ENCODE peak calls at places on chromosomes 4 and X, in ten cellular contexts. G is left lung, Y is choroid plexus epithelial cell, A is tibial artery, I is H9, L is ovary, K is fibroblast of mammary gland, Z is pancreas, W is astrocyte of the spinal cord, T is cardiac fibroblast. J is an unnamed sample.

GRCh38 chr4:176467011-176467410 is 147.2 kb downstream of the SPCS3 start:
- DNase-seq in W (peak), K (no peak), A (no peak), I (no peak), T (peak), Y (peak), G (no peak), L (no peak), Z (no peak), J (no peak)

GRCh38 chr4:8860096-8860891 is 11.3 kb downstream of the HMX1 start:
- DNase-seq in K (no peak), G (no peak), Z (no peak), I (no peak), A (no peak), W (no peak), T (no peak), Y (no peak), L (no peak), J (no peak)

GRCh38 chr4:111216791-111217190 is 593.9 kb upstream of the PITX2 start:
- DNase-seq in G (no peak), Y (no peak), I (no peak), L (no peak), W (no peak), T (no peak), Z (no peak), K (no peak), A (no peak), J (no peak)

GRCh38 chr4:75723117-75723801 is 1.1 kb upstream of the USO1 start:
- DNase-seq in Y (peak), K (peak), G (no peak), Z (no peak), I (no peak), A (no peak), W (peak), T (peak), L (no peak), J (no peak)

GRCh38 chrX:131675596-131676194 is 131.8 kb downstream of the OR13H1 start:
- DNase-seq in I (peak), A (no peak), G (no peak), L (no peak), W (peak), T (no peak), Z (no peak), Y (peak), K (peak), J (peak)

GRCh38 chr4:85747871-85748491 is 273.0 kb downstream of the ARHGAP24 start:
- DNase-seq in T (peak), W (peak), Y (peak), L (no peak), I (peak), Z (peak), G (no peak), K (peak), A (no peak), J (peak)

GRCh38 chr4:169070895-169071218 is 60.8 kb upstream of the CBR4 start:
- DNase-seq in Y (peak), A (no peak), K (peak), G (peak), Z (peak), I (no peak), T (peak), W (no peak), L (no peak), J (no peak)

GRCh38 chr4:81215219-81215892 is at the start of gene PRKG2:
- DNase-seq in I (peak), W (peak), Z (no peak), A (no peak), Y (peak), G (peak), L (no peak), T (peak), K (no peak), J (no peak)

GRCh38 chr4:24780936-24781538 is 14.3 kb upstream of the SOD3 start:
- DNase-seq in I (no peak), Y (no peak), L (no peak), K (no peak), G (no peak), Z (no peak), A (no peak), W (no peak), T (no peak), J (no peak)

GRCh38 chr4:188372856-188373255 is 233.6 kb downstream of the TRIML1 start:
- DNase-seq in T (peak), W (no peak), K (peak), A (no peak), Y (no peak), L (no peak), Z (no peak), G (no peak), I (no peak), J (no peak)

GRCh38 chr4:184100297-184100885 is 117.3 kb downstream of the ENPP6 start:
- DNase-seq in A (no peak), K (no peak), W (peak), Y (peak), I (peak), T (peak), G (peak), L (peak), Z (peak), J (peak)

GRCh38 chrX:253451-254297 is 27.5 kb upstream of the PLCXD1 start:
- DNase-seq in G (no peak), Z (no peak), I (no peak), A (no peak), K (no peak), Y (no peak), W (no peak), T (no peak), L (no peak), J (no peak)

GRCh38 chr4:140947507-140947906 is 185.8 kb downstream of the RNF150 start:
- DNase-seq in L (no peak), W (no peak), Y (no peak), G (no peak), Z (no peak), K (peak), A (no peak), I (no peak), T (no peak), J (no peak)

GRCh38 chr4:150591904-150592303 is 10.0 kb downstream of the MAB21L2 start:
- DNase-seq in L (no peak), W (no peak), T (no peak), I (peak), G (no peak), K (no peak), Z (no peak), A (no peak), Y (no peak), J (no peak)

GRCh38 chrX:112819013-112819635 is 21.5 kb downstream of the AMOT start:
- DNase-seq in K (peak), L (peak), W (peak), T (peak), I (no peak), Z (no peak), A (no peak), G (no peak), Y (peak), J (no peak)

GRCh38 chr4:78254893-78255292 is 197.8 kb downstream of the FRAS1 start:
- DNase-seq in T (no peak), Z (no peak), G (no peak), A (no peak), Y (no peak), L (no peak), K (no peak), I (no peak), W (no peak), J (no peak)

GRCh38 chr4:140944539-140944938 is 188.4 kb upstream of the TBC1D9 start:
- DNase-seq in L (no peak), A (no peak), T (peak), G (no peak), I (no peak), Z (no peak), Y (peak), K (peak), W (peak), J (no peak)

GRCh38 chr4:168995537-168996295 is 14.3 kb downstream of the CBR4 start:
- DNase-seq in A (no peak), L (no peak), K (peak), I (no peak), Z (no peak), Y (peak), W (peak), T (peak), G (no peak), J (no peak)

DNA sequence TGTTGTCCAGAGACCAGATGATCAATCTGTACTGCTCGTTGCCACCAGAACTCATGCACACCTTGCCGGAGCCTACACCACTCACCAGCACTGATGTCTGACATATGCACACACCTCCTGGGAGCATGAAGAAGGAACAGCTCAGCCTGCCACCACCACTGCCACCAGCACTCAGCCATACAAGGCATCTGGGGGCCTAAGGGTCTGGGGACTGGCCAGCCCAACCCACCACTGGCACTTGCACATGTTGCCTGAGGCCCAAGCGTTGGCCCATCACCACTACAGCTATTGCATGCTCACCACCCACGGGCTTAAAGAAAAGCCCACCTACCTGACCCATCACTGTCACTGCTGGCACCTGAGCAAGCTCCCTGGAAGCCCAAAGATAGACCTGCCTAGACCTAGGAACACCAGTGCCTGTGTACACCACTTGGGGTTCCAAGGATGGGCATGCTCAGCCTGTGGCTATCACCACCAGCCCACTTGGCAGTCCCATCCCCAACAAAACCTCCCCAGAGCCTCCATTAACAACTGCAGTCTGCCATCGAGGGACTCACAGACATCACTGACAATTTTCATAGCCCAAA is 174.3 kb upstream of the GRID2 start:
- DNase-seq in W (no peak), K (no peak), Y (no peak), I (no peak), A (no peak), T (no peak), G (no peak), Z (no peak), L (no peak), J (no peak)
- TF ChIP-seq CTCF in W (no peak), K (no peak), Y (no peak), I (no peak), A (no peak), T (no peak), G (no peak), Z (no peak), L (no peak), J (no peak)

DNA sequence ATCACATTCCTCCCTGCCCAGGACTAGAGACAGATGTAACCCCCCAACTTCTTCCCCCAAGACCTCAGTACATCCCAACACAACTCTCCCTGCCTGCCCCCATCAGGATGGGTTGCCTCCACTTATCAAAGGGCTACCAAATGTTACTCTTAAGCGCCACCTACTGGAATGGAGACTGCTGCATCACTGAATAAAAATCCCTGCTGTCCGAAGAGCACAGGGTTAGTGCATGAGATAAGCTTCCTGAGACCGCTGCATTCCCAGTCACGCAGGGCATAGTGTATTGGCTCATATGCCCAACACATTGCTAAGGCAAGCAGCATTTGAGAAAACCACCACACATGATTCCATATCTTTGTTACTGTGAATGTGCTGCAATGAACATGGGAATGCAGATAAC is 544.5 kb downstream of the PPP4R3C start:
- DNase-seq in T (peak), I (peak), K (peak), Z (no peak), L (no peak), G (no peak), A (no peak), Y (peak), W (no peak), J (no peak)
- TF ChIP-seq CTCF in T (peak), I (peak), K (peak), Z (no peak), L (no peak), G (no peak), A (peak), Y (peak), W (peak), J (peak)

DNA sequence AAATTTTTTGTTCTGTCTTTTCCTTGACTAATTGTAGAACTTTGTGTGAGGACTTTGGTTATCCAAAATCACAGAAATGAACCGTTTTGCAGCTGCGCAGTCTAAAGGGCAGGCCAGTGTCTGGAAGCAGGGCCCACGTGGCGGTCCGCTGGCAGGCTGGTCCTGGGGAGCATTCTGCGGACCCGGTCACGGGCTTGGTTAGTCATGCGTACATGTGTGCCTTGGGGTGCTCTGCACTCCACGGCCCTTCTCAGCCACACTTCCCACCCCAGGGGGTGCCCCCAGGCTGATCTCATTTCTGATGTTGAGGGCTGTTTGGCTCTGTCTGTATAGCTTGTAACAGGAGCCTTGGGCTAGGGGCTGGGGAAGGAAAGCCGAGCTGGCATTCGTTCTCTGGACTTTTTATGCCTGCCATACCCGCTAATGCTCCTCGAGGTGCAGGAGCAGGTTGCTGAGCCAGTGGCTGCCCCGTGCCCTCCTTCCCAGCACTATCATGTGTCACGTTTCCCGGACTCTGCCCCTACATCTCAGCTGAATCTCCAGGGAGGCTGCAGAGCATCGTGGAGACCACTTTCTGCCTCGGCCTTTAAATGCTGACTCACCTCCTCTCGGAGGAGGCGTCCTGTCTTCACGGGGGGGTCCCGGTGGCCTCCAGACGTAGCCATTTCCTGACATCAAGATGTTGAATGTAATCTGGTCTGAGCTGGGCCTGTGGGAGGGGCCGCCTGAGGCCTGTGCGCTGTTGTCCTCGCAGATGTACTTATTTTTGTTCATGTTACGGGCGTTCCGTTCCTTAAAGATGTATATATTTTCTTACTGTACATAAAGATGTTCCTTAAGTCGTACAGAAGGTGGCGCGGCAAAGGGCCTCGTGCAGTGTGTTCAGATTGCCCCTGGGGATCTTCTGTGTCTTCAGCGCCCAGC is 11.4 kb upstream of the TADA2B start:
- DNase-seq in A (no peak), Y (peak), K (no peak), W (peak), G (no peak), T (no peak), L (no peak), Z (no peak), I (no peak), J (no peak)
- TF ChIP-seq CTCF in A (no peak), Y (no peak), K (no peak), W (no peak), G (no peak), T (no peak), L (no peak), Z (no peak), I (no peak), J (no peak)

DNA sequence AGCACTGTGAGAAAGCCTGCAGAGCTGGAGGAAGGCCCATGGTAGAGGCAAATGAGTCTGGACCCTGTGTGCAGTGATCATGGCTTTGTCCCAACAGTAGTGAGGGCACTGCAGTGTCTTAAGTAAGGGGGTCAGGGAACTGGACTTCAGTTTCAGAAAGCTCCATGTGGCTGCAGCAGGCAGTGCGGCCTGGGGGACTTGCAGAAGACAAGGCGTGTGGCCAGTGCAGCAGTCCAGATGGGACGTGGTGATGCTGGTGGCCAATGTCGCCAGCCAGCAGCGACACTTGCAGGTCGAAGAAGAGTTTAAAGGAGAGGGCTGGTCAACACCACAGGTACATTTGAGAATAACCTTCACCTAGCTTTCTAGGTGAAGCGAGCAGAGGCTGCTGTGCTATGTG is 113.4 kb downstream of the ZNF827 start:
- DNase-seq in I (peak), T (no peak), Y (no peak), L (no peak), Z (no peak), W (no peak), K (no peak), G (no peak), A (no peak), J (no peak)
- TF ChIP-seq CTCF in I (no peak), T (no peak), Y (no peak), L (no peak), Z (no peak), W (no peak), K (no peak), G (no peak), A (no peak), J (no peak)